ENCODE peak calls at places on chromosomes 5 and 9, in four cellular contexts. One of them, this sample, is unnamed.

GRCh38 chr9:22240619-22241018 is 206.0 kb upstream of the DMRTA1 start:
- DNase-seq in K562: no peak
- DNase-seq in HepG2: no peak
- DNase-seq in GM12878: peak
- DNase-seq in this sample: no peak

GRCh38 chr5:147949711-147950573 is 43.6 kb upstream of the C5orf46 start:
- DNase-seq in HepG2: peak
- DNase-seq in K562: peak
- DNase-seq in GM12878: no peak
- DNase-seq in this sample: peak

GRCh38 chr9:101705135-101705661 is 33.2 kb downstream of the GRIN3A start:
- DNase-seq in K562: no peak
- DNase-seq in HepG2: no peak
- DNase-seq in GM12878: no peak
- DNase-seq in this sample: no peak

GRCh38 chr5:172114875-172115422 is 73.1 kb downstream of the STK10 start:
- DNase-seq in K562: no peak
- DNase-seq in GM12878: peak
- DNase-seq in HepG2: no peak
- DNase-seq in this sample: no peak

GRCh38 chr5:164235176-164235914 is 729.9 kb downstream of the MAT2B start:
- DNase-seq in HepG2: no peak
- DNase-seq in K562: no peak
- DNase-seq in GM12878: no peak
- DNase-seq in this sample: no peak

GRCh38 chr5:39019231-39019630 is 55.0 kb downstream of the RICTOR start:
- DNase-seq in HepG2: no peak
- DNase-seq in GM12878: no peak
- DNase-seq in K562: no peak
- DNase-seq in this sample: no peak

GRCh38 chr5:2562036-2562435 is 189.4 kb downstream of the IRX2 start:
- DNase-seq in HepG2: no peak
- DNase-seq in K562: no peak
- DNase-seq in GM12878: no peak
- DNase-seq in this sample: no peak

GRCh38 chr5:107948377-107948776 is 277.6 kb upstream of the EFNA5 start:
- DNase-seq in K562: no peak
- DNase-seq in GM12878: no peak
- DNase-seq in HepG2: no peak
- DNase-seq in this sample: no peak

GRCh38 chr5:121285861-121286527 is 565.7 kb upstream of the FTMT start:
- DNase-seq in GM12878: no peak
- DNase-seq in HepG2: no peak
- DNase-seq in K562: no peak
- DNase-seq in this sample: no peak

GRCh38 chr9:73023025-73023541 is 70.2 kb upstream of the ALDH1A1 start:
- DNase-seq in HepG2: peak
- DNase-seq in K562: peak
- DNase-seq in GM12878: peak
- DNase-seq in this sample: peak

GRCh38 chr5:54135042-54135441 is 175.3 kb downstream of the ARL15 start:
- DNase-seq in GM12878: no peak
- DNase-seq in HepG2: no peak
- DNase-seq in K562: no peak
- DNase-seq in this sample: no peak

GRCh38 chr9:124270504-124271335 is 13.0 kb downstream of the NEK6 start:
- DNase-seq in HepG2: no peak
- DNase-seq in K562: no peak
- DNase-seq in GM12878: no peak
- DNase-seq in this sample: no peak

GRCh38 chr9:114851301-114851700 is 45.5 kb upstream of the TNFSF15 start:
- DNase-seq in HepG2: no peak
- DNase-seq in GM12878: no peak
- DNase-seq in K562: no peak
- DNase-seq in this sample: no peak

GRCh38 chr9:101966706-101967105 is 228.3 kb upstream of the GRIN3A start:
- DNase-seq in HepG2: no peak
- DNase-seq in K562: no peak
- DNase-seq in GM12878: no peak
- DNase-seq in this sample: no peak

GRCh38 chr9:134783699-134784039 is 96.9 kb upstream of the FCN2 start:
- DNase-seq in K562: no peak
- DNase-seq in GM12878: no peak
- DNase-seq in HepG2: no peak
- DNase-seq in this sample: no peak
- TF ChIP-seq FOXM1 in K562: no peak
- TF ChIP-seq FOXM1 in GM12878: no peak
- TF ChIP-seq FOXM1 in HepG2: no peak
- TF ChIP-seq FOXM1 in this sample: no peak

GRCh38 chr5:117856706-117857105 is 1131.6 kb downstream of the DTWD2 start:
- DNase-seq in HepG2: no peak
- DNase-seq in K562: no peak
- DNase-seq in GM12878: no peak
- DNase-seq in this sample: no peak
- TF ChIP-seq MAX in HepG2: no peak
- TF ChIP-seq MAX in K562: no peak
- TF ChIP-seq MAX in GM12878: no peak
- TF ChIP-seq MAX in this sample: no peak

DNA sequence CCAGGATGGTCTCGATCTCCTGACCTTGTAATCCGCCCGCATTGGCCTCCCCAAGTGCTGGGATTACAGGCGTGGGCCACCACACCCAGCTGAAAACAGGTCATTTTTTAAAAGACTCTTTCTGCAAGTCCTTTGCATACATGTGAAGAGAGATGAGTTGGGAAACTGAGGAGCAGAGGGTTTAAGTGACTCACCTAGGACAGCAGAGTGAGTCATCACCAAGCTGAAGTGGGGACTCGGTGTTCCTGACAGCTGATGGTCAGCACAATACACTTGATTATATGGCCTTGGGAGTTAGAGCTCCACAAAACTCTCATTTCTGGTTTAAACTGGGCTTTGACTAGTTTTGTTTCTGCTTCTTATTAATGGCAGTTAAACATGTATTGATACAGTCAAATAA is 38.1 kb upstream of the SSBP2 start:
- DNase-seq in HepG2: no peak
- DNase-seq in K562: peak
- DNase-seq in GM12878: no peak
- DNase-seq in this sample: no peak
- TF ChIP-seq FOXM1 in HepG2: no peak
- TF ChIP-seq FOXM1 in K562: no peak
- TF ChIP-seq FOXM1 in GM12878: no peak
- TF ChIP-seq FOXM1 in this sample: no peak

GRCh38 chr5:13944564-13945195 is at the start of gene DNAH5:
- DNase-seq in K562: no peak
- DNase-seq in HepG2: no peak
- DNase-seq in GM12878: no peak
- DNase-seq in this sample: no peak

GRCh38 chr5:13943691-13944090 is 797 bp downstream of the DNAH5 start:
- DNase-seq in HepG2: no peak
- DNase-seq in K562: no peak
- DNase-seq in GM12878: no peak
- DNase-seq in this sample: no peak

GRCh38 chr5:13939647-13940046 is 4.8 kb downstream of the DNAH5 start:
- DNase-seq in K562: no peak
- DNase-seq in HepG2: no peak
- DNase-seq in GM12878: no peak
- DNase-seq in this sample: no peak

GRCh38 chr5:13945271-13945670 is 783 bp upstream of the DNAH5 start:
- DNase-seq in GM12878: no peak
- DNase-seq in K562: no peak
- DNase-seq in HepG2: no peak
- DNase-seq in this sample: no peak

GRCh38 chr5:13941468-13941867 is 3.0 kb downstream of the DNAH5 start:
- DNase-seq in K562: no peak
- DNase-seq in GM12878: no peak
- DNase-seq in HepG2: no peak
- DNase-seq in this sample: no peak
- TF ChIP-seq MAX in K562: no peak
- TF ChIP-seq MAX in GM12878: no peak
- TF ChIP-seq MAX in HepG2: no peak
- TF ChIP-seq MAX in this sample: no peak

DNA sequence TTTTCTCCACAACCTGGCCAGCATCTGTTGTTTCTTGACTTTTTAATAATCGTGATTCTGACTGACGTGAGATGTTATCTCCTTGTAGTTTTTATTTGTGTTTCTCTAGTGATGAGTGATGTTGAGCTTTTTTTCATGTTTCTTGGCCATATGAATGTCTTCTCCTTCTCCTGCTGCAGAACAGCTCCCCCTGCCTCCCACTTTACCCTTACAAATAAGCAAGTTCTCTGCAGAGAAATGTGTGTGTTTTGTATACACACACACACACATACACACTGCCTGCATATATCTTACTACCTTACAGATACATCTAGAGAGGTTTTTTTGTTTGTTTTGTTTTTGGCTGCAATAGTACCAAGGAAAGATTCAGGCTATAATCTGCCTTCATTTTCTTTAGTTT is 88.7 kb upstream of the PHF24 start:
- DNase-seq in K562: peak
- DNase-seq in GM12878: no peak
- DNase-seq in HepG2: peak
- DNase-seq in this sample: no peak
- TF ChIP-seq FOXM1 in K562: no peak
- TF ChIP-seq FOXM1 in GM12878: no peak
- TF ChIP-seq FOXM1 in HepG2: no peak
- TF ChIP-seq FOXM1 in this sample: no peak

GRCh38 chr5:150465926-150466325 is 16.4 kb upstream of the RPS14 start:
- DNase-seq in GM12878: no peak
- DNase-seq in K562: no peak
- DNase-seq in HepG2: no peak
- DNase-seq in this sample: no peak

GRCh38 chr5:150473673-150474358 is 24.3 kb upstream of the RPS14 start:
- DNase-seq in K562: no peak
- DNase-seq in HepG2: peak
- DNase-seq in GM12878: no peak
- DNase-seq in this sample: no peak

GRCh38 chr5:150468206-150468605 is 18.7 kb upstream of the RPS14 start:
- DNase-seq in K562: no peak
- DNase-seq in HepG2: no peak
- DNase-seq in GM12878: no peak
- DNase-seq in this sample: no peak

GRCh38 chr5:150464554-150465012 is 15.0 kb upstream of the RPS14 start:
- DNase-seq in HepG2: no peak
- DNase-seq in GM12878: no peak
- DNase-seq in K562: no peak
- DNase-seq in this sample: no peak

DNA sequence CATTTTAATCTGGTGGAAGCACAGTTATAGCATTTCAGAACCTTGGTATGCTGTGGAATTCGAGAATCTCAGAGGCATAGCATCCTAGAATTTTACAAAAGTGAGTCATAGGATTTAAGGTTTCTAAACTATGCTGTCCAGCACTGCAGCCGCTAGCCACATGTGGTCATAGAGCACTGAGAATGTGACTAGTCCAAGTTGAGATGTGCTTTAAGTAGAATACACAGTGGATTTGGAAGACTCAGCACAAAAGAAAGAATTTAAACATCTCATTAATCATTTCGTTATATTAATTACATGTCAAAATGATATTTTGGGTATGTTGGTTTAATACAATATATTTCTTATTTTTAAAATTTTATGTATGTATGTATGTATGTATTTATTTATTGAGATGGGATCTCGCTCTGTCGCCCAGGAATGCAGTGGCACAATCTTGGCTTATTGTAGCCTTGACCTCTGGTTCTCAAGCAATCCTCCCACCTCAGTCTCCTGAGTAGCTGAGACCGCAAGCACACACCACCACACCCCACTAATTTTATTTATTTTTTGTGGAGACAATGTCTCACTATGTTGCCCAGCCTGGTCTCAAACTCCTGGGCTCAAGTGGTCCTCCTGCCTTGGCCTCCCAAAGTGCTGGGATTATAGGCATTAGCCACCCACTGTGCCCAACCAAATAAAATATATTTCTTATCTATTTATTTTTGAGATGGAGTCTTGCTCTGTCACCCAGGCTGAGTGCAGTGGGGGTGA is 20.4 kb upstream of the RPS14 start:
- DNase-seq in HepG2: no peak
- DNase-seq in K562: no peak
- DNase-seq in GM12878: no peak
- DNase-seq in this sample: no peak
- TF ChIP-seq MAX in HepG2: no peak
- TF ChIP-seq MAX in K562: no peak
- TF ChIP-seq MAX in GM12878: no peak
- TF ChIP-seq MAX in this sample: peak

GRCh38 chr9:121817476-121817875 is 166.0 kb downstream of the DAB2IP start:
- DNase-seq in GM12878: no peak
- DNase-seq in K562: no peak
- DNase-seq in HepG2: no peak
- DNase-seq in this sample: no peak
- TF ChIP-seq FOXM1 in GM12878: no peak
- TF ChIP-seq FOXM1 in K562: no peak
- TF ChIP-seq FOXM1 in HepG2: no peak
- TF ChIP-seq FOXM1 in this sample: no peak

This sample was measured in SK-N-SH.